ENCODE peak calls at places on chromosomes 12 and 14, in eight cellular contexts. J is prostate gland; P is CD8-positive, alpha-beta T cell; F is BE2C; A is lower leg skin; V is gastrocnemius medialis; S is Peyer's patch; R is body of pancreas. U is an unnamed sample.
A peak's percentile ranks its signal among the peaks of the same experiment; 100 is the strongest.

GRCh38 chr12:76080729-76081415 is 3.6 kb downstream of the NAP1L1 start:
- DNase-seq in V (no peak), S (no peak), A (no peak), R (no peak), P (no peak), J (no peak), F (peak; percentile 49), U (no peak)

GRCh38 chr14:68520637-68521556 is 272.0 kb downstream of the ZFP36L1 start:
- DNase-seq in P (no peak), V (no peak), R (peak; percentile 87), S (peak; percentile 81), A (no peak), F (no peak), J (peak; percentile 43), U (no peak)

GRCh38 chr12:62701492-62701891 is 233.5 kb downstream of the PPM1H start:
- DNase-seq in J (no peak), A (no peak), V (no peak), P (no peak), F (no peak), R (no peak), S (no peak), U (no peak)

GRCh38 chr14:51844482-51844881 is 15.9 kb upstream of the GNG2 start:
- DNase-seq in R (no peak), V (no peak), A (no peak), S (peak; percentile 75), F (no peak), P (no peak), J (no peak), U (no peak)

GRCh38 chr12:39574785-39575497 is 44.7 kb downstream of the ABCD2 start:
- DNase-seq in F (no peak), A (no peak), S (no peak), R (no peak), V (no peak), P (no peak), J (no peak), U (no peak)

GRCh38 chr12:94588271-94588785 is 62.0 kb downstream of the TMCC3 start:
- DNase-seq in R (no peak), J (no peak), A (no peak), V (no peak), P (no peak), F (no peak), S (no peak), U (no peak)

GRCh38 chr14:61872452-61872851 is 110.2 kb downstream of the SNAPC1 start:
- DNase-seq in J (no peak), F (no peak), V (no peak), A (no peak), S (no peak), R (no peak), P (no peak), U (no peak)

GRCh38 chr14:51293149-51293925 is 53.3 kb downstream of the TMX1 start:
- DNase-seq in R (peak; percentile 19), A (no peak), F (no peak), P (no peak), S (no peak), J (no peak), V (peak; percentile 15), U (no peak)

GRCh38 chr12:12797789-12798142 is 12.3 kb downstream of the APOLD1 start:
- DNase-seq in A (no peak), J (no peak), F (no peak), V (no peak), P (no peak), R (no peak), S (no peak), U (no peak)

GRCh38 chr12:118136559-118137003 is 657 bp downstream of the PEBP1 start:
- DNase-seq in R (peak; percentile 62), P (peak; percentile 4), A (peak; percentile 53), V (peak; percentile 11), J (peak; percentile 26), S (peak; percentile 75), F (peak; percentile 33), U (no peak)

GRCh38 chr12:51307655-51308593 is 16.1 kb downstream of the BIN2 start:
- DNase-seq in A (no peak), S (no peak), R (no peak), J (peak; percentile 5), P (no peak), F (no peak), V (no peak), U (peak; percentile 68)

GRCh38 chr14:63174760-63175191 is 29.5 kb upstream of the RHOJ start:
- DNase-seq in P (no peak), F (peak; percentile 16), V (no peak), S (no peak), J (peak; percentile 26), R (no peak), A (no peak), U (peak; percentile 59)

GRCh38 chr12:100331871-100332270 is 25.0 kb upstream of the SLC17A8 start:
- DNase-seq in J (no peak), S (no peak), A (no peak), R (no peak), V (no peak), P (no peak), F (no peak), U (no peak)

GRCh38 chr12:22275847-22276246 is 58.7 kb downstream of the ST8SIA1 start:
- DNase-seq in R (peak; percentile 30), A (peak; percentile 95), S (peak; percentile 82), V (peak; percentile 76), J (peak; percentile 58), F (no peak), P (no peak), U (peak; percentile 88)

GRCh38 chr14:57091030-57091608 is 177.6 kb downstream of the EXOC5 start:
- DNase-seq in S (no peak), J (no peak), P (no peak), R (no peak), A (no peak), F (no peak), V (no peak), U (no peak)

GRCh38 chr12:26327975-26328635 is 132.7 kb downstream of the SSPN start:
- DNase-seq in F (no peak), A (no peak), V (no peak), S (no peak), P (no peak), R (no peak), J (no peak), U (no peak)

GRCh38 chr14:100470523-100470897 is 116.7 kb downstream of the BEGAIN start:
- DNase-seq in S (no peak), J (no peak), R (no peak), V (no peak), A (no peak), F (peak; percentile 47), P (no peak), U (no peak)
- TF ChIP-seq CTCF in S (no peak), J (no peak), R (no peak), V (no peak), A (no peak), F (peak; percentile 51), P (no peak), U (peak; percentile 2)

GRCh38 chr12:122227341-122227740 is 1.5 kb upstream of the DIABLO start:
- DNase-seq in F (peak; percentile 87), S (no peak), J (no peak), P (peak; percentile 49), A (no peak), R (no peak), V (no peak), U (no peak)

GRCh38 chr12:122228092-122228491 is 2.2 kb upstream of the DIABLO start:
- DNase-seq in S (no peak), A (no peak), F (peak; percentile 81), R (no peak), P (no peak), V (no peak), J (no peak), U (no peak)

GRCh38 chr12:122225683-122226365 is at the start of gene DIABLO:
- DNase-seq in R (peak; percentile 100), S (peak; percentile 100), A (peak; percentile 99), F (peak; percentile 100), V (peak; percentile 99), P (peak; percentile 100), J (peak; percentile 100), U (peak; percentile 95)

GRCh38 chr12:122230798-122231197 is 4.9 kb upstream of the DIABLO start:
- DNase-seq in P (no peak), F (no peak), A (no peak), V (no peak), R (no peak), S (no peak), J (no peak), U (no peak)

GRCh38 chr12:122226366-122227222 is 742 bp upstream of the DIABLO start:
- DNase-seq in F (peak; percentile 36), A (no peak), S (no peak), V (no peak), J (no peak), R (no peak), P (no peak), U (no peak)
- H3K4me3 ChIP-seq in F (peak overlapping the region; percentile 94), A (no peak overlapping the region), S (peak overlapping the region; percentile 29), V (peak overlapping the region; percentile 56), J (peak overlapping the region; percentile 24), R (no peak overlapping the region), P (peak overlapping the region; percentile 55), U (peak overlapping the region; percentile 26)

GRCh38 chr14:102316746-102317563 is 2.6 kb upstream of the ZNF839 start:
- DNase-seq in S (peak; percentile 97), P (peak; percentile 95), R (peak; percentile 95), F (peak; percentile 90), A (peak; percentile 92), J (peak; percentile 93), V (peak; percentile 89), U (no peak)

GRCh38 chr14:102316048-102316745 is 3.3 kb upstream of the ZNF839 start:
- DNase-seq in V (no peak), J (peak; percentile 28), S (peak; percentile 55), A (no peak), F (peak; percentile 67), R (peak; percentile 58), P (no peak), U (no peak)

GRCh38 chr14:102317564-102318248 is 1.8 kb upstream of the ZNF839 start:
- DNase-seq in S (peak; percentile 66), A (no peak), R (no peak), J (no peak), F (no peak), P (no peak), V (peak; percentile 74), U (no peak)

GRCh38 chr14:102318781-102319276 is 717 bp upstream of the ZNF839 start:
- DNase-seq in J (no peak), F (no peak), A (no peak), R (no peak), P (no peak), V (no peak), S (no peak), U (no peak)

GRCh38 chr14:102314242-102315011 is 5.1 kb upstream of the ZNF839 start:
- DNase-seq in F (peak; percentile 87), P (peak; percentile 73), J (peak; percentile 81), V (peak; percentile 76), A (peak; percentile 78), R (peak; percentile 86), S (peak; percentile 93), U (no peak)
- TF ChIP-seq CTCF in F (peak; percentile 82), P (peak; percentile 96), J (peak; percentile 95), V (peak; percentile 92), A (peak; percentile 11), R (peak; percentile 95), S (peak; percentile 95), U (peak; percentile 81)

DNA sequence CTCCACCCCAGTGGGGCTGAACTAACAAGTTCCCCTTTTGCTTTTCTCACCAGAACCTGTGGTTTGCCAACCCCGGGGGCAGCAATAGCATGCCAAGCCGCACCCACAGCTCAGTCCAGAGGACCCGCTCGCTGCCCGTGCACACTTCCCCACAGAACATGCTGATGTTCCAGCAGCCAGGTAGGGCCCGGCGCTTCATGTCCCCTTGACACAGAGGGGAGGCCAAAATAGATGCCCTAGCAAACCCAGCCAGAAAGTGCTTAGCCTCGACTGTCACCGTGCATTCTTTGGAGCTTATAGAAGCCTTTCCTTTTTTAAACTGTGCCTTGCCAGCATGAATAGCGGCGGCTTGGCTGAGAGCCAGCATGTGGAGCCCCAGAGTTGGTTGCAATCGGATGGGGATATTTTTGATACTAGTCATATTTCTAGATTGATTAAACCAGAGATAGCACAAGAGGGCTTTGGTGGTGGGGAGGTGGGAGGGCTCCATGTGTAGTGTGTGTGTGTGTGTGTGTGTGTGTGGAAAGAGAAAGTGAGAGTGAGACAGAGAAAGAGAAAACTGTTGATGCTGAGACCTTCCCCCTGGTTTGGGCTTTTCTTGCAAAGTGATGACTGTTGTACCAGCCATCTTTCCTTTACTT is 126.1 kb downstream of the GCH1 start:
- DNase-seq in F (peak; percentile 39), V (no peak), A (peak; percentile 39), J (no peak), S (peak; percentile 83), R (no peak), P (no peak), U (peak; percentile 55)
- H3K4me3 ChIP-seq in F (no peak overlapping the region), V (no peak overlapping the region), A (no peak overlapping the region), J (no peak overlapping the region), S (no peak overlapping the region), R (no peak overlapping the region), P (no peak overlapping the region), U (no peak overlapping the region)

U was measured in retinal pigment epithelial cell.